ENCODE peak calls at places on chromosomes 1 and 21, in nine cellular contexts. T is amniotic stem cell; V is HT1080; L is CD4-positive, CD25-positive, alpha-beta regulatory T cell; Y is T follicular helper cell; I is RWPE1; W is B cell; Z is AG20443; N is DMS153. M is an unnamed sample.

GRCh38 chr1:54532033-54532432 is 16.0 kb upstream of the ACOT11 start:
- DNase-seq in T (no peak), V (no peak), L (no peak), Y (no peak), I (no peak), W (no peak), Z (no peak), N (no peak), M (no peak)

GRCh38 chr1:167460836-167461235 is 57.5 kb downstream of the CD247 start:
- DNase-seq in T (no peak), V (no peak), L (no peak), Y (peak; percentile 63), I (no peak), W (no peak), Z (no peak), N (no peak), M (no peak)

GRCh38 chr1:102178483-102178882 is 181.8 kb upstream of the OLFM3 start:
- DNase-seq in T (no peak), V (no peak), L (no peak), Y (no peak), I (no peak), W (no peak), Z (no peak), N (no peak), M (no peak)

GRCh38 chr1:61220531-61220930 is 138.2 kb downstream of the NFIA start:
- DNase-seq in T (no peak), V (no peak), L (no peak), Y (no peak), I (no peak), W (no peak), Z (no peak), N (no peak), M (no peak)

GRCh38 chr1:39142394-39143060 is 62.0 kb upstream of the MACF1 start:
- DNase-seq in T (no peak), V (no peak), L (no peak), Y (no peak), I (peak; percentile 84), W (no peak), Z (no peak), N (peak; percentile 89), M (no peak)

GRCh38 chr1:173454966-173455524 is 22.1 kb upstream of the PRDX6 start:
- DNase-seq in T (no peak), V (no peak), L (peak; percentile 16), Y (no peak), I (no peak), W (no peak), Z (no peak), N (no peak), M (no peak)

GRCh38 chr21:38806153-38806941 is 618 bp downstream of the ETS2 start:
- DNase-seq in T (no peak), V (no peak), L (peak; percentile 43), Y (peak; percentile 10), I (no peak), W (peak; percentile 51), Z (peak; percentile 31), N (no peak), M (no peak)

GRCh38 chr1:191671236-191671635 is 487.0 kb upstream of the RGS18 start:
- DNase-seq in T (no peak), V (peak; percentile 37), L (no peak), Y (no peak), I (no peak), W (no peak), Z (no peak), N (no peak), M (no peak)

GRCh38 chr1:235417101-235417697 is 50.0 kb downstream of the TBCE start:
- DNase-seq in T (peak; percentile 56), V (peak; percentile 73), L (peak; percentile 76), Y (peak; percentile 36), I (peak; percentile 76), W (peak; percentile 72), Z (peak; percentile 84), N (no peak), M (peak; percentile 65)

GRCh38 chr1:239244084-239244483 is 142.3 kb upstream of the CHRM3 start:
- DNase-seq in T (no peak), V (no peak), L (no peak), Y (no peak), I (no peak), W (no peak), Z (no peak), N (no peak), M (no peak)

GRCh38 chr1:114340906-114341698 is 169.9 kb downstream of the TRIM33 start:
- DNase-seq in T (no peak), V (peak; percentile 8), L (peak; percentile 86), Y (peak; percentile 34), I (no peak), W (no peak), Z (no peak), N (no peak), M (no peak)

GRCh38 chr1:53517821-53518352 is 58.7 kb downstream of the DMRTB1 start:
- DNase-seq in T (no peak), V (no peak), L (no peak), Y (no peak), I (no peak), W (no peak), Z (no peak), N (no peak), M (no peak)

GRCh38 chr1:151976868-151977267 is 16.8 kb downstream of the S100A10 start:
- DNase-seq in T (no peak), V (peak; percentile 77), L (no peak), Y (no peak), I (no peak), W (no peak), Z (peak; percentile 61), N (no peak), M (no peak)

GRCh38 chr21:16420086-16420724 is 690.4 kb downstream of the USP25 start:
- DNase-seq in T (no peak), V (peak; percentile 10), L (no peak), Y (no peak), I (peak; percentile 2), W (no peak), Z (peak; percentile 11), N (peak; percentile 7), M (peak; percentile 64)

GRCh38 chr1:181126871-181127587 is 38.5 kb downstream of the IER5 start:
- DNase-seq in T (no peak), V (no peak), L (no peak), Y (no peak), I (peak; percentile 79), W (no peak), Z (no peak), N (peak; percentile 93), M (no peak)

GRCh38 chr1:206741142-206741701 is 29.4 kb upstream of the IL19 start:
- DNase-seq in T (no peak), V (no peak), L (no peak), Y (no peak), I (no peak), W (no peak), Z (no peak), N (no peak), M (no peak)

GRCh38 chr1:26391450-26391849 is 18.9 kb upstream of the ZNF683 start:
- DNase-seq in T (no peak), V (peak; percentile 63), L (peak; percentile 76), Y (peak; percentile 19), I (peak; percentile 86), W (peak; percentile 42), Z (peak; percentile 79), N (peak; percentile 28), M (no peak)

GRCh38 chr1:234433563-234434285 is 45.3 kb downstream of the TARBP1 start:
- DNase-seq in T (peak; percentile 28), V (peak; percentile 54), L (peak; percentile 5), Y (no peak), I (peak; percentile 46), W (no peak), Z (peak; percentile 16), N (no peak), M (no peak)

GRCh38 chr1:72635719-72636118 is 353.4 kb upstream of the NEGR1 start:
- DNase-seq in T (no peak), V (no peak), L (no peak), Y (no peak), I (no peak), W (no peak), Z (no peak), N (no peak), M (no peak)

GRCh38 chr1:36300526-36300925 is 5.6 kb upstream of the SH3D21 start:
- DNase-seq in T (no peak), V (peak; percentile 75), L (no peak), Y (no peak), I (no peak), W (no peak), Z (no peak), N (no peak), M (no peak)

GRCh38 chr1:192887426-192887825 is 78.6 kb downstream of the RGS2 start:
- DNase-seq in T (no peak), V (peak; percentile 37), L (no peak), Y (no peak), I (no peak), W (no peak), Z (no peak), N (no peak), M (no peak)

GRCh38 chr21:39657091-39657689 is 44.5 kb downstream of the B3GALT5 start:
- DNase-seq in T (no peak), V (no peak), L (no peak), Y (no peak), I (no peak), W (no peak), Z (no peak), N (no peak), M (no peak)

GRCh38 chr1:78168306-78168705 is 122.5 kb downstream of the GIPC2 start:
- DNase-seq in T (no peak), V (peak; percentile 50), L (no peak), Y (no peak), I (no peak), W (no peak), Z (no peak), N (no peak), M (no peak)

GRCh38 chr1:43101061-43101460 is 71.0 kb downstream of the EBNA1BP2 start:
- DNase-seq in T (no peak), V (no peak), L (no peak), Y (no peak), I (no peak), W (no peak), Z (no peak), N (no peak), M (no peak)

GRCh38 chr1:116128669-116129068 is 17.5 kb downstream of the MAB21L3 start:
- DNase-seq in T (no peak), V (no peak), L (peak; percentile 50), Y (no peak), I (no peak), W (no peak), Z (no peak), N (no peak), M (no peak)

GRCh38 chr1:22332795-22333499 is 118.7 kb upstream of the ZBTB40 start:
- DNase-seq in T (no peak), V (no peak), L (no peak), Y (no peak), I (no peak), W (no peak), Z (peak; percentile 76), N (no peak), M (no peak)

GRCh38 chr1:76763678-76764077 is 103.6 kb upstream of the ST6GALNAC5 start:
- DNase-seq in T (no peak), V (no peak), L (no peak), Y (no peak), I (no peak), W (no peak), Z (no peak), N (no peak), M (no peak)

GRCh38 chr1:16082283-16083038 is 9.0 kb upstream of the FAM131C start:
- DNase-seq in T (no peak), V (peak; percentile 61), L (peak; percentile 62), Y (peak; percentile 37), I (peak; percentile 68), W (peak; percentile 66), Z (peak; percentile 84), N (no peak), M (peak; percentile 56)

GRCh38 chr1:213340593-213340992 is 289.6 kb downstream of the RPS6KC1 start:
- DNase-seq in T (no peak), V (no peak), L (no peak), Y (no peak), I (no peak), W (no peak), Z (no peak), N (no peak), M (no peak)

GRCh38 chr1:66434096-66434495 is 99.9 kb upstream of the SGIP1 start:
- DNase-seq in T (no peak), V (peak; percentile 91), L (no peak), Y (no peak), I (no peak), W (no peak), Z (peak; percentile 43), N (no peak), M (no peak)

GRCh38 chr1:179087665-179088064 is 5.8 kb downstream of the TOR3A start:
- DNase-seq in T (no peak), V (no peak), L (no peak), Y (no peak), I (no peak), W (no peak), Z (peak; percentile 38), N (no peak), M (no peak)